ENCODE peak calls at places on chromosomes 2 and 18, in six cellular contexts. O is K562; D is kidney epithelial cell; K is CD8-positive, alpha-beta T cell; E is right cardiac atrium; L is A673. J is an unnamed sample.

GRCh38 chr2:236525416-236525997 is 44.1 kb upstream of the ACKR3 start:
- DNase-seq in O (no peak), D (no peak), K (no peak), E (no peak), L (no peak), J (no peak)

GRCh38 chr2:211328126-211328525 is 771.7 kb downstream of the CPS1 start:
- DNase-seq in O (no peak), D (no peak), K (no peak), E (no peak), L (no peak), J (no peak)

GRCh38 chr18:25896178-25896780 is 194.1 kb downstream of the SS18 start:
- DNase-seq in O (peak; percentile 58), D (no peak), K (no peak), E (peak; percentile 19), L (peak; percentile 54), J (no peak)

GRCh38 chr18:36620801-36621200 is 208.0 kb downstream of the TPGS2 start:
- DNase-seq in O (no peak), D (no peak), K (no peak), E (no peak), L (peak; percentile 10), J (no peak)

GRCh38 chr2:147792966-147793617 is 51.7 kb upstream of the ACVR2A start:
- DNase-seq in O (no peak), D (no peak), K (no peak), E (no peak), L (no peak), J (no peak)

GRCh38 chr2:42962521-42962953 is 170.2 kb upstream of the HAAO start:
- DNase-seq in O (no peak), D (no peak), K (no peak), E (no peak), L (no peak), J (no peak)

GRCh38 chr2:98580656-98581284 is 27.5 kb downstream of the COA5 start:
- DNase-seq in O (no peak), D (no peak), K (no peak), E (no peak), L (no peak), J (no peak)

GRCh38 chr2:241702155-241702404 is 241 bp downstream of the ING5 start:
- DNase-seq in O (peak; percentile 83), D (no peak), K (peak; percentile 65), E (no peak), L (peak; percentile 73), J (no peak)

GRCh38 chr2:56369316-56369715 is 185.5 kb downstream of the CCDC85A start:
- DNase-seq in O (no peak), D (no peak), K (no peak), E (no peak), L (no peak), J (no peak)

GRCh38 chr2:36530983-36531354 is 67.0 kb downstream of the FEZ2 start:
- DNase-seq in O (no peak), D (no peak), K (no peak), E (peak; percentile 27), L (peak; percentile 79), J (no peak)

GRCh38 chr18:34650121-34650545 is 60.0 kb upstream of the DTNA start:
- DNase-seq in O (no peak), D (peak; percentile 23), K (no peak), E (no peak), L (no peak), J (no peak)

GRCh38 chr2:16277117-16277516 is 336.8 kb downstream of the MYCN start:
- DNase-seq in O (no peak), D (no peak), K (no peak), E (no peak), L (no peak), J (no peak)

GRCh38 chr2:21676676-21677075 is 552.9 kb downstream of the TDRD15 start:
- DNase-seq in O (no peak), D (peak; percentile 39), K (no peak), E (no peak), L (no peak), J (no peak)

GRCh38 chr18:2905802-2906521 is 59.2 kb downstream of the EMILIN2 start:
- DNase-seq in O (no peak), D (no peak), K (no peak), E (peak; percentile 84), L (peak; percentile 89), J (peak; percentile 81)

GRCh38 chr18:79780547-79780946 is 17.2 kb upstream of the KCNG2 start:
- DNase-seq in O (no peak), D (no peak), K (no peak), E (no peak), L (no peak), J (no peak)

GRCh38 chr2:157107877-157108276 is 149.6 kb upstream of the GALNT5 start:
- DNase-seq in O (no peak), D (peak; percentile 67), K (no peak), E (no peak), L (peak; percentile 19), J (no peak)

GRCh38 chr2:194854941-194855340 is 802.1 kb upstream of the SLC39A10 start:
- DNase-seq in O (no peak), D (no peak), K (no peak), E (no peak), L (no peak), J (no peak)

GRCh38 chr2:21423854-21424253 is 300.1 kb downstream of the TDRD15 start:
- DNase-seq in O (no peak), D (no peak), K (no peak), E (no peak), L (no peak), J (no peak)

GRCh38 chr2:231393149-231394131 is 2.1 kb upstream of the B3GNT7 start:
- DNase-seq in O (no peak), D (no peak), K (no peak), E (no peak), L (no peak), J (no peak)

GRCh38 chr2:200810252-200810650 is 1.5 kb upstream of the BZW1 start:
- DNase-seq in O (no peak), D (no peak), K (no peak), E (peak; percentile 52), L (no peak), J (peak; percentile 23)

GRCh38 chr2:96874099-96874831 is 4.4 kb upstream of the SEMA4C start:
- DNase-seq in O (no peak), D (no peak), K (no peak), E (no peak), L (no peak), J (no peak)

GRCh38 chr2:11998218-11998617 is 251.8 kb downstream of the LPIN1 start:
- DNase-seq in O (no peak), D (no peak), K (no peak), E (no peak), L (no peak), J (no peak)

GRCh38 chr2:74712223-74713053 is 58.4 kb downstream of the SEMA4F start:
- DNase-seq in O (no peak), D (no peak), K (no peak), E (peak; percentile 20), L (no peak), J (no peak)

GRCh38 chr2:138871312-138871711 is 91.1 kb upstream of the NXPH2 start:
- DNase-seq in O (no peak), D (no peak), K (no peak), E (no peak), L (no peak), J (no peak)

GRCh38 chr2:151315381-151315903 is 26.0 kb upstream of the NMI start:
- DNase-seq in O (no peak), D (no peak), K (no peak), E (peak; percentile 52), L (peak; percentile 84), J (peak; percentile 37)

GRCh38 chr18:46754188-46754587 is 2.7 kb downstream of the ST8SIA5 start:
- DNase-seq in O (no peak), D (no peak), K (no peak), E (no peak), L (no peak), J (no peak)

GRCh38 chr2:43155842-43156511 is 70.4 kb downstream of the ZFP36L2 start:
- DNase-seq in O (no peak), D (no peak), K (no peak), E (peak; percentile 14), L (no peak), J (no peak)

GRCh38 chr18:7565677-7566076 is 1.4 kb upstream of the PTPRM start:
- DNase-seq in O (no peak), D (no peak), K (no peak), E (no peak), L (no peak), J (no peak)

GRCh38 chr18:7567487-7568425 is 640 bp downstream of the PTPRM start:
- DNase-seq in O (no peak), D (no peak), K (no peak), E (peak; percentile 67), L (no peak), J (peak; percentile 43)

GRCh38 chr18:7566587-7567486 is at the start of gene PTPRM:
- DNase-seq in O (peak; percentile 90), D (peak; percentile 12), K (no peak), E (peak; percentile 93), L (peak; percentile 3), J (peak; percentile 93)

GRCh38 chr18:7566244-7566586 is 901 bp upstream of the PTPRM start:
- DNase-seq in O (no peak), D (no peak), K (no peak), E (no peak), L (no peak), J (no peak)

GRCh38 chr18:7568426-7568825 is 1.3 kb downstream of the PTPRM start:
- DNase-seq in O (no peak), D (no peak), K (no peak), E (peak; percentile 46), L (no peak), J (peak; percentile 53)
- H3K4me3 ChIP-seq in O (no peak overlapping the region), D (peak overlapping the region; percentile 92), K (no peak overlapping the region), E (peak overlapping the region; percentile 84), L (no peak overlapping the region), J (peak overlapping the region; percentile 92)

GRCh38 chr2:152413228-152414030 is 78.5 kb downstream of the FMNL2 start:
- DNase-seq in O (no peak), D (no peak), K (no peak), E (no peak), L (no peak), J (no peak)
- H3K4me3 ChIP-seq in O (no peak overlapping the region), D (no peak overlapping the region), K (no peak overlapping the region), E (no peak overlapping the region), L (no peak overlapping the region), J (no peak overlapping the region)

GRCh38 chr2:133400411-133400810 is 167.9 kb downstream of the NCKAP5 start:
- DNase-seq in O (no peak), D (no peak), K (no peak), E (no peak), L (no peak), J (no peak)
- H3K4me3 ChIP-seq in O (no peak overlapping the region), D (no peak overlapping the region), K (no peak overlapping the region), E (no peak overlapping the region), L (no peak overlapping the region), J (no peak overlapping the region)

DNA sequence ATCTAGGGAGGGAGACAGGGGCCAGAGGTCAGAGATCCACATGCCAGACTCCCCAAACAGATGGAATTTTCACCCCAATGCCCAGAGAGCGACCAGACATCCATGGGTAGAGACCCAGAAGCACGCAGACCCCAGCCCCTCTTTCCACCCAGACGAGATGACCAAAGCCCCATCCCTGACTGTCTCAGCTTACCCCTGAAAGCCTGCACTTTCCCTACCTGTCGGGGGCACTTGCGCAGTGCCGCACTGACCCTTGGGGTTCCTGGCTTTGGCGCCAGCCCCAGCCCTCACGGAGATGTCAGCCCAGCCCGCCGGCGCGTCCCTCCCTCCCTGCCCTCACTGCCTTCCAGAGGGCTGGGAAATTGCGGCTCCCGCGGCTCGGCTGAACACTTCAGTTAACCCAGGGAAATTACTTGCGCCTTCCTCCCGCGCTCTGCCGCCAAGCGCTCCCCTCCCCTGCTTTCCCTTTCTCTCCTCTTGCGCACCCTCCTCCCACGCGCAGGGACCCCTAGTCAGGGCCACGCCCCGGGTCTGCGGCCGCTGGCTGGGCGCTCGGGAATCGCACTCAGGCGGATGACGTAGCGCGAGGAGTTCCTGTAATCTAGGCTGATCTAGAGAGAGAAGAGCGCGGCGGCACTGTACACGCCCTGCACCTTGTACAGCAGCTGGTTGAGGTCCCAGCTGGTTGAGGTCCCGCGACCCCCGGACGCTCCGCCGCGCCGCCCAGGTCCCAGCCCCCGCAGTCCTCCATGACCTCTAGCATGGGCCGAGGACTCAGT is 12.0 kb downstream of the ALPG start:
- DNase-seq in O (peak; percentile 49), D (no peak), K (no peak), E (no peak), L (no peak), J (no peak)
- H3K4me3 ChIP-seq in O (no peak overlapping the region), D (no peak overlapping the region), K (no peak overlapping the region), E (peak overlapping the region; percentile 11), L (no peak overlapping the region), J (peak overlapping the region; percentile 27)

J was measured in heart right ventricle.